ENCODE peak calls at places on chromosomes 1 and 21, in six cellular contexts. J, P, I, G, M and C are unnamed samples.

GRCh38 chr1:160954158-160955104 is at the start of gene ITLN2:
- DNase-seq in J (peak; percentile 69), P (peak; percentile 74), I (peak; percentile 71), G (peak; percentile 67), M (peak; percentile 16), C (peak; percentile 36)

GRCh38 chr1:205998457-205999241 is 4.5 kb downstream of the RAB7B start:
- DNase-seq in J (no peak), P (no peak), I (no peak), G (no peak), M (no peak), C (no peak)

GRCh38 chr1:157168015-157168414 is 29.8 kb upstream of the ETV3 start:
- DNase-seq in J (no peak), P (no peak), I (no peak), G (no peak), M (peak; percentile 45), C (no peak)

GRCh38 chr1:25990702-25991395 is 7.0 kb downstream of the PAFAH2 start:
- DNase-seq in J (no peak), P (no peak), I (no peak), G (no peak), M (no peak), C (no peak)

GRCh38 chr1:230112131-230112701 is 45.2 kb downstream of the GALNT2 start:
- DNase-seq in J (no peak), P (peak; percentile 66), I (no peak), G (no peak), M (no peak), C (peak; percentile 71)

GRCh38 chr1:92218559-92218958 is 844 bp downstream of the C1orf146 start:
- DNase-seq in J (no peak), P (no peak), I (no peak), G (no peak), M (no peak), C (no peak)

GRCh38 chr1:162905759-162906158 is 44.8 kb upstream of the CCDC190 start:
- DNase-seq in J (peak; percentile 14), P (peak; percentile 8), I (no peak), G (peak; percentile 7), M (no peak), C (no peak)

GRCh38 chr1:31624354-31625179 is 7.1 kb downstream of the HCRTR1 start:
- DNase-seq in J (no peak), P (no peak), I (no peak), G (no peak), M (no peak), C (no peak)

GRCh38 chr1:12644237-12644636 is 352 bp downstream of the AADACL4 start:
- DNase-seq in J (no peak), P (no peak), I (no peak), G (no peak), M (no peak), C (no peak)

GRCh38 chr21:26966360-26966977 is 419 bp downstream of the ADAMTS5 start:
- DNase-seq in J (no peak), P (no peak), I (peak; percentile 57), G (no peak), M (no peak), C (no peak)

GRCh38 chr1:22772054-22772453 is 61.4 kb downstream of the EPHB2 start:
- DNase-seq in J (no peak), P (no peak), I (no peak), G (no peak), M (no peak), C (no peak)
- TF ChIP-seq CHD2 in J (no peak), P (no peak), I (no peak), G (no peak), M (no peak), C (no peak)

GRCh38 chr1:75412616-75413015 is 198.3 kb downstream of the SLC44A5 start:
- DNase-seq in J (no peak), P (peak; percentile 33), I (no peak), G (no peak), M (no peak), C (no peak)

DNA sequence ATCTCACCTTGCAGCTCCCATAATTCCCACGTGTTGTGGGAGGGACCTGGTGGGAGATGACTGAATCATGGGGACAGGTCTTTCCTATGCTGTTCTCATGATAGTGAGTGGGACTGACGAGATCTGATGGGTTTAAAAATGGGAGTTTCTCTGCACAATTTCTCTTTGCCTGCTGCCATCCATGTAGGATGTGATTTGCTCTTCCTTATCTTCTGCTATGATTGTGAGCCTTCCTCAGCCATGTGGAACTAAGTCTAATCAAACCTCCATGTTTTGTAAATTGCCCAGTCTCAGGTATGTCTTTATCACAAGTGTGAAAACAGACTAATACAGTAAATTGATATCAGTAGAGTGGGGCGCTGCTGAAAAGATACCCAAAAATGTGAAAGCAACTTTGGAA is 195.7 kb downstream of the SLC44A5 start:
- DNase-seq in J (no peak), P (no peak), I (no peak), G (no peak), M (no peak), C (no peak)
- TF ChIP-seq CHD2 in J (no peak), P (no peak), I (no peak), G (no peak), M (no peak), C (no peak)

DNA sequence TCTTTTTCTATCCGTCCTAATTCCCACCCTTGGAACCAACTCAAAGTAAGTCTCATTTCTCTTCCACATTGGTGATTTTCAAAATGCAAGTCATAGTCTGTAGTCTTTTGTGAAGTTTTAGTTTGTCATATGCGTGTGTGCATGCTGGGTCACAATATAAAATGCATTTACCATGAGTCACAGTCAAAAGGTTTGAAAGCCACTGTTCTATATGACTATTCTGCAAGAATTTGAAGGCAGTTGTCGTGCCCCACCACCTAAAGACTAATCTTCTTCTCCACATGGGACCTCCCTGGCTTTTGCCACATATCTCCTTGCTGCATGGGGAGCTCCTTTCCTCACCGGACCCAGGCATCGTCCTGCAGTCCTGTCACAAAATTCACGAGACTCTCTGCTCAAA is 1.6 kb downstream of the STPG1 start:
- DNase-seq in J (no peak), P (peak; percentile 78), I (no peak), G (no peak), M (no peak), C (no peak)
- TF ChIP-seq CHD2 in J (no peak), P (no peak), I (no peak), G (no peak), M (no peak), C (no peak)

GRCh38 chr1:174142836-174143235 is 16.5 kb upstream of the RABGAP1L start:
- DNase-seq in J (no peak), P (no peak), I (no peak), G (no peak), M (no peak), C (no peak)
- TF ChIP-seq CHD2 in J (no peak), P (no peak), I (no peak), G (no peak), M (no peak), C (no peak)